ENCODE peak calls at places on chromosomes 4 and X, in seven cellular contexts. D, A, N, P, S, M and Z are unnamed samples.
A peak's percentile ranks its signal among the peaks of the same experiment; 100 is the strongest.

GRCh38 chr4:75997946-75998345 is 7.2 kb upstream of the SDAD1 start:
- DNase-seq in D (no peak), S (no peak), A (no peak), P (no peak), N (no peak), M (no peak), Z (peak; percentile 12)

GRCh38 chrX:46587753-46588171 is 14.2 kb downstream of the CHST7 start:
- DNase-seq in S (no peak), D (no peak), P (no peak), N (no peak), A (no peak), M (no peak), Z (no peak)

GRCh38 chr4:66927937-66928336 is 617.4 kb downstream of the CENPC start:
- DNase-seq in A (no peak), N (no peak), P (peak; percentile 69), D (peak; percentile 81), M (no peak), S (no peak), Z (no peak)

GRCh38 chr4:38254825-38255224 is 294.6 kb downstream of the PTTG2 start:
- DNase-seq in A (no peak), D (no peak), M (no peak), S (no peak), N (no peak), P (no peak), Z (no peak)

GRCh38 chrX:50068293-50068568 is 132.6 kb downstream of the AKAP4 start:
- DNase-seq in S (no peak), P (no peak), A (no peak), D (no peak), N (no peak), M (no peak), Z (no peak)

GRCh38 chrX:24149346-24150050 is at the start of gene ZFX:
- DNase-seq in M (peak; percentile 54), D (no peak), N (peak; percentile 80), S (peak; percentile 80), A (peak; percentile 73), P (peak; percentile 70), Z (no peak)

GRCh38 chr4:76208005-76208765 is 5.4 kb downstream of the SCARB2 start:
- DNase-seq in M (peak; percentile 75), D (no peak), S (no peak), N (peak; percentile 86), P (no peak), A (no peak), Z (peak; percentile 94)

GRCh38 chr4:177251237-177251636 is 58.4 kb upstream of the NEIL3 start:
- DNase-seq in D (no peak), P (no peak), S (no peak), M (no peak), A (no peak), N (no peak), Z (no peak)